ENCODE peak calls at places on chromosomes 16 and 17, in nine cellular contexts. C is AG08395; P is AG08396; B is stimulated activated CD4-positive, alpha-beta T cell treated with anti-CD3 and anti-CD28 coated beads, Interleukin-1b, Interleukin-23, amount 100 ng/mL, for 4 hours; O is H1; N is AG10803; Q is astrocyte of the spinal cord; S is ascending aorta; R is pons. U is an unnamed sample.

GRCh38 chr16:30353438-30354129 is 1.5 kb downstream of the CD2BP2 start:
- DNase-seq in C (no peak), P (no peak), B (no peak), O (no peak), N (no peak), Q (no peak), S (no peak), R (no peak), U (no peak)

GRCh38 chr16:87177627-87178026 is 139.6 kb downstream of the C16orf95 start:
- DNase-seq in C (no peak), P (no peak), B (no peak), O (no peak), N (no peak), Q (no peak), S (no peak), R (no peak), U (no peak)

GRCh38 chr17:82105882-82106696 is 8.1 kb upstream of the FASN start:
- DNase-seq in C (peak), P (peak), B (peak), O (peak), N (peak), Q (peak), S (no peak), R (no peak), U (peak)

GRCh38 chr16:24013733-24014645 is 178.2 kb downstream of the PRKCB start:
- DNase-seq in C (no peak), P (no peak), B (no peak), O (no peak), N (no peak), Q (no peak), S (no peak), R (no peak), U (no peak)

GRCh38 chr16:23711785-23712184 is 1.2 kb downstream of the ERN2 start:
- DNase-seq in C (no peak), P (no peak), B (no peak), O (no peak), N (no peak), Q (no peak), S (no peak), R (no peak), U (no peak)

GRCh38 chr17:80311216-80311827 is 50.7 kb downstream of the RNF213 start:
- DNase-seq in C (no peak), P (no peak), B (no peak), O (no peak), N (no peak), Q (no peak), S (no peak), R (no peak), U (no peak)

GRCh38 chr17:75832652-75833400 is 11.4 kb downstream of the UNC13D start:
- DNase-seq in C (no peak), P (no peak), B (no peak), O (peak), N (no peak), Q (no peak), S (no peak), R (no peak), U (no peak)

GRCh38 chr17:43721537-43722268 is 36.9 kb downstream of the SOST start:
- DNase-seq in C (peak), P (peak), B (no peak), O (no peak), N (peak), Q (no peak), S (no peak), R (no peak), U (no peak)

GRCh38 chr16:56615353-56615752 is 7.0 kb downstream of the MT2A start:
- DNase-seq in C (no peak), P (no peak), B (no peak), O (no peak), N (no peak), Q (no peak), S (no peak), R (no peak), U (no peak)

GRCh38 chr17:44188757-44189403 is 2.1 kb downstream of the TMUB2 start:
- DNase-seq in C (no peak), P (no peak), B (no peak), O (no peak), N (no peak), Q (no peak), S (no peak), R (no peak), U (no peak)

GRCh38 chr16:81018496-81018895 is 11.5 kb downstream of the CENPN start:
- DNase-seq in C (no peak), P (no peak), B (no peak), O (no peak), N (no peak), Q (no peak), S (no peak), R (peak), U (no peak)

GRCh38 chr17:39164675-39165143 is 1.3 kb downstream of the ARL5C start:
- DNase-seq in C (peak), P (peak), B (peak), O (peak), N (peak), Q (peak), S (peak), R (peak), U (peak)

GRCh38 chr16:87556941-87557459 is 45.3 kb upstream of the JPH3 start:
- DNase-seq in C (peak), P (peak), B (no peak), O (no peak), N (peak), Q (no peak), S (no peak), R (no peak), U (no peak)

GRCh38 chr16:11783319-11784047 is 13.6 kb downstream of the ZC3H7A start:
- DNase-seq in C (peak), P (no peak), B (peak), O (no peak), N (peak), Q (peak), S (no peak), R (peak), U (no peak)

GRCh38 chr17:16484445-16485169 is 7.4 kb downstream of the LRRC75A start:
- DNase-seq in C (no peak), P (no peak), B (no peak), O (no peak), N (no peak), Q (no peak), S (no peak), R (no peak), U (no peak)

GRCh38 chr16:56514845-56515244 is 5.0 kb downstream of the BBS2 start:
- DNase-seq in C (no peak), P (no peak), B (no peak), O (no peak), N (no peak), Q (no peak), S (no peak), R (peak), U (no peak)

GRCh38 chr16:21101631-21102420 is 48.8 kb downstream of the DNAH3 start:
- DNase-seq in C (peak), P (peak), B (no peak), O (no peak), N (peak), Q (peak), S (no peak), R (no peak), U (no peak)

GRCh38 chr16:53220585-53220984 is 165.8 kb downstream of the CHD9 start:
- DNase-seq in C (peak), P (peak), B (no peak), O (no peak), N (peak), Q (peak), S (no peak), R (no peak), U (no peak)

GRCh38 chr17:4956493-4957061 is 5.7 kb downstream of the ENO3 start:
- DNase-seq in C (no peak), P (no peak), B (no peak), O (peak), N (no peak), Q (no peak), S (no peak), R (no peak), U (no peak)

GRCh38 chr17:67689534-67690177 is 28.1 kb upstream of the NOL11 start:
- DNase-seq in C (peak), P (peak), B (peak), O (no peak), N (peak), Q (peak), S (no peak), R (peak), U (peak)

GRCh38 chr16:87635541-87636049 is 33.3 kb downstream of the JPH3 start:
- DNase-seq in C (peak), P (peak), B (peak), O (peak), N (peak), Q (peak), S (no peak), R (peak), U (peak)

GRCh38 chr16:3698941-3699340 is 18.4 kb downstream of the TRAP1 start:
- DNase-seq in C (no peak), P (no peak), B (no peak), O (no peak), N (no peak), Q (peak), S (no peak), R (no peak), U (no peak)

GRCh38 chr17:27540300-27541105 is 84.3 kb downstream of the KSR1 start:
- DNase-seq in C (peak), P (peak), B (no peak), O (no peak), N (peak), Q (peak), S (peak), R (peak), U (no peak)

GRCh38 chr16:81901483-81901882 is 109.8 kb downstream of the SDR42E1 start:
- DNase-seq in C (no peak), P (no peak), B (no peak), O (no peak), N (peak), Q (peak), S (no peak), R (no peak), U (no peak)

GRCh38 chr16:88769617-88770458 is 15.2 kb downstream of the PIEZO1 start:
- DNase-seq in C (no peak), P (peak), B (no peak), O (peak), N (no peak), Q (peak), S (no peak), R (no peak), U (no peak)

GRCh38 chr16:4414187-4414909 is 2.0 kb downstream of the CORO7 start:
- DNase-seq in C (no peak), P (no peak), B (peak), O (no peak), N (no peak), Q (no peak), S (no peak), R (no peak), U (no peak)

GRCh38 chr16:73753931-73754330 is 542.7 kb upstream of the PSMD7 start:
- DNase-seq in C (no peak), P (no peak), B (no peak), O (no peak), N (no peak), Q (no peak), S (no peak), R (no peak), U (no peak)

GRCh38 chr17:31869031-31869430 is 10.0 kb upstream of the COPRS start:
- DNase-seq in C (no peak), P (no peak), B (no peak), O (no peak), N (no peak), Q (peak), S (no peak), R (no peak), U (no peak)

GRCh38 chr16:3542601-3543373 is 34.4 kb downstream of the NLRC3 start:
- DNase-seq in C (peak), P (no peak), B (no peak), O (no peak), N (peak), Q (no peak), S (no peak), R (no peak), U (no peak)

GRCh38 chr16:89187337-89188063 is 12.8 kb downstream of the SLC22A31 start:
- DNase-seq in C (no peak), P (no peak), B (no peak), O (peak), N (no peak), Q (peak), S (no peak), R (no peak), U (no peak)

GRCh38 chr17:3012926-3013581 is 50.4 kb downstream of the OR1D5 start:
- DNase-seq in C (peak), P (peak), B (peak), O (peak), N (peak), Q (peak), S (no peak), R (peak), U (peak)

GRCh38 chr16:353404-354285 is 1.1 kb upstream of the AXIN1 start:
- DNase-seq in C (no peak), P (no peak), B (no peak), O (no peak), N (no peak), Q (no peak), S (no peak), R (no peak), U (no peak)

GRCh38 chr16:65002265-65002664 is 119.6 kb downstream of the CDH11 start:
- DNase-seq in C (peak), P (peak), B (no peak), O (no peak), N (peak), Q (peak), S (no peak), R (no peak), U (no peak)

GRCh38 chr16:57658878-57659674 is 9.0 kb upstream of the ADGRG3 start:
- DNase-seq in C (no peak), P (no peak), B (no peak), O (no peak), N (no peak), Q (no peak), S (no peak), R (no peak), U (no peak)

GRCh38 chr16:77918792-77919707 is 103.3 kb upstream of the CLEC3A start:
- DNase-seq in C (no peak), P (no peak), B (no peak), O (no peak), N (no peak), Q (peak), S (no peak), R (no peak), U (no peak)

GRCh38 chr16:31350275-31351005 is 4.5 kb upstream of the ITGAX start:
- DNase-seq in C (no peak), P (no peak), B (no peak), O (no peak), N (no peak), Q (no peak), S (no peak), R (peak), U (no peak)

GRCh38 chr17:17080181-17080631 is 37.9 kb downstream of the MPRIP start:
- DNase-seq in C (no peak), P (no peak), B (no peak), O (no peak), N (no peak), Q (no peak), S (no peak), R (no peak), U (no peak)

GRCh38 chr16:66265106-66265415 is 101.4 kb upstream of the CDH5 start:
- DNase-seq in C (no peak), P (no peak), B (no peak), O (no peak), N (no peak), Q (no peak), S (no peak), R (no peak), U (no peak)